ENCODE peak calls at places on chromosomes 7 and 10, in ten cellular contexts. One of them, this sample, is unnamed.

GRCh38 chr10:83963446-83963845 is 175.9 kb upstream of the GHITM start:
- DNase-seq in upper lobe of right lung: no peak
- DNase-seq in IMR-90: no peak
- DNase-seq in naive thymus-derived CD4-positive, alpha-beta T cell: no peak
- DNase-seq in MM.1S: no peak
- DNase-seq in psoas muscle: no peak
- DNase-seq in CD8-positive, alpha-beta memory T cell: no peak
- DNase-seq in breast epithelium: no peak
- DNase-seq in fibroblast of lung: no peak
- DNase-seq in PC-3: no peak
- DNase-seq in this sample: no peak

GRCh38 chr7:96021533-96021932 is 249.2 kb downstream of the DYNC1I1 start:
- DNase-seq in upper lobe of right lung: no peak
- DNase-seq in IMR-90: peak; percentile 16
- DNase-seq in MM.1S: no peak
- DNase-seq in breast epithelium: no peak
- DNase-seq in fibroblast of lung: no peak
- DNase-seq in naive thymus-derived CD4-positive, alpha-beta T cell: no peak
- DNase-seq in psoas muscle: no peak
- DNase-seq in PC-3: peak; percentile 34
- DNase-seq in CD8-positive, alpha-beta memory T cell: no peak
- DNase-seq in this sample: no peak

GRCh38 chr10:32680803-32681557 is 235.0 kb downstream of the CCDC7 start:
- DNase-seq in IMR-90: no peak
- DNase-seq in fibroblast of lung: peak; percentile 31
- DNase-seq in PC-3: no peak
- DNase-seq in CD8-positive, alpha-beta memory T cell: no peak
- DNase-seq in psoas muscle: no peak
- DNase-seq in upper lobe of right lung: no peak
- DNase-seq in breast epithelium: no peak
- DNase-seq in naive thymus-derived CD4-positive, alpha-beta T cell: no peak
- DNase-seq in MM.1S: no peak
- DNase-seq in this sample: no peak

GRCh38 chr7:71255537-71256178 is 123.7 kb downstream of the GALNT17 start:
- DNase-seq in CD8-positive, alpha-beta memory T cell: no peak
- DNase-seq in MM.1S: no peak
- DNase-seq in IMR-90: no peak
- DNase-seq in breast epithelium: no peak
- DNase-seq in psoas muscle: no peak
- DNase-seq in fibroblast of lung: no peak
- DNase-seq in PC-3: no peak
- DNase-seq in upper lobe of right lung: no peak
- DNase-seq in naive thymus-derived CD4-positive, alpha-beta T cell: no peak
- DNase-seq in this sample: no peak

GRCh38 chr10:78371118-78371517 is 337.5 kb downstream of the RPS24 start:
- DNase-seq in PC-3: no peak
- DNase-seq in breast epithelium: no peak
- DNase-seq in IMR-90: no peak
- DNase-seq in psoas muscle: no peak
- DNase-seq in CD8-positive, alpha-beta memory T cell: no peak
- DNase-seq in naive thymus-derived CD4-positive, alpha-beta T cell: no peak
- DNase-seq in fibroblast of lung: peak; percentile 37
- DNase-seq in MM.1S: no peak
- DNase-seq in upper lobe of right lung: no peak
- DNase-seq in this sample: no peak

GRCh38 chr7:107613948-107614347 is 33.9 kb downstream of the BCAP29 start:
- DNase-seq in PC-3: peak; percentile 28
- DNase-seq in CD8-positive, alpha-beta memory T cell: no peak
- DNase-seq in IMR-90: no peak
- DNase-seq in breast epithelium: no peak
- DNase-seq in naive thymus-derived CD4-positive, alpha-beta T cell: no peak
- DNase-seq in MM.1S: no peak
- DNase-seq in psoas muscle: no peak
- DNase-seq in upper lobe of right lung: no peak
- DNase-seq in fibroblast of lung: peak; percentile 20
- DNase-seq in this sample: no peak

GRCh38 chr7:38594931-38595330 is 36.2 kb downstream of the AMPH start:
- DNase-seq in naive thymus-derived CD4-positive, alpha-beta T cell: no peak
- DNase-seq in upper lobe of right lung: no peak
- DNase-seq in fibroblast of lung: no peak
- DNase-seq in MM.1S: no peak
- DNase-seq in breast epithelium: no peak
- DNase-seq in IMR-90: no peak
- DNase-seq in psoas muscle: no peak
- DNase-seq in CD8-positive, alpha-beta memory T cell: no peak
- DNase-seq in PC-3: no peak
- DNase-seq in this sample: no peak

GRCh38 chr7:139328375-139328774 is 12.8 kb upstream of the FMC1 start:
- DNase-seq in IMR-90: peak; percentile 95
- DNase-seq in naive thymus-derived CD4-positive, alpha-beta T cell: no peak
- DNase-seq in psoas muscle: no peak
- DNase-seq in MM.1S: no peak
- DNase-seq in fibroblast of lung: peak; percentile 70
- DNase-seq in PC-3: peak; percentile 78
- DNase-seq in CD8-positive, alpha-beta memory T cell: no peak
- DNase-seq in upper lobe of right lung: no peak
- DNase-seq in breast epithelium: no peak
- DNase-seq in this sample: peak; percentile 34

GRCh38 chr10:38008006-38008405 is 2.5 kb upstream of the ZNF33A start:
- DNase-seq in fibroblast of lung: no peak
- DNase-seq in upper lobe of right lung: no peak
- DNase-seq in IMR-90: no peak
- DNase-seq in breast epithelium: no peak
- DNase-seq in CD8-positive, alpha-beta memory T cell: no peak
- DNase-seq in naive thymus-derived CD4-positive, alpha-beta T cell: no peak
- DNase-seq in psoas muscle: no peak
- DNase-seq in MM.1S: no peak
- DNase-seq in PC-3: no peak
- DNase-seq in this sample: peak; percentile 83

GRCh38 chr10:42754155-42755027 is 28.2 kb upstream of the BMS1 start:
- DNase-seq in upper lobe of right lung: peak; percentile 71
- DNase-seq in PC-3: no peak
- DNase-seq in breast epithelium: no peak
- DNase-seq in psoas muscle: peak; percentile 52
- DNase-seq in CD8-positive, alpha-beta memory T cell: no peak
- DNase-seq in naive thymus-derived CD4-positive, alpha-beta T cell: peak; percentile 31
- DNase-seq in IMR-90: no peak
- DNase-seq in MM.1S: no peak
- DNase-seq in fibroblast of lung: peak; percentile 10
- DNase-seq in this sample: no peak

GRCh38 chr7:107982918-107983389 is 20.0 kb downstream of the LAMB1 start:
- DNase-seq in PC-3: peak; percentile 52
- DNase-seq in upper lobe of right lung: no peak
- DNase-seq in naive thymus-derived CD4-positive, alpha-beta T cell: no peak
- DNase-seq in psoas muscle: no peak
- DNase-seq in breast epithelium: no peak
- DNase-seq in IMR-90: peak; percentile 57
- DNase-seq in MM.1S: no peak
- DNase-seq in CD8-positive, alpha-beta memory T cell: no peak
- DNase-seq in fibroblast of lung: peak; percentile 65
- DNase-seq in this sample: no peak

GRCh38 chr10:110632591-110633215 is 11.4 kb upstream of the RBM20 start:
- DNase-seq in CD8-positive, alpha-beta memory T cell: no peak
- DNase-seq in PC-3: no peak
- DNase-seq in breast epithelium: peak; percentile 40
- DNase-seq in upper lobe of right lung: no peak
- DNase-seq in fibroblast of lung: no peak
- DNase-seq in MM.1S: no peak
- DNase-seq in naive thymus-derived CD4-positive, alpha-beta T cell: no peak
- DNase-seq in psoas muscle: no peak
- DNase-seq in IMR-90: no peak
- DNase-seq in this sample: peak; percentile 45

GRCh38 chr7:19079066-19079465 is 38.4 kb downstream of the TWIST1 start:
- DNase-seq in psoas muscle: no peak
- DNase-seq in MM.1S: no peak
- DNase-seq in fibroblast of lung: peak; percentile 37
- DNase-seq in naive thymus-derived CD4-positive, alpha-beta T cell: no peak
- DNase-seq in IMR-90: peak; percentile 69
- DNase-seq in CD8-positive, alpha-beta memory T cell: no peak
- DNase-seq in PC-3: peak; percentile 84
- DNase-seq in upper lobe of right lung: no peak
- DNase-seq in breast epithelium: no peak
- DNase-seq in this sample: no peak

GRCh38 chr7:91264083-91264923 is at the start of gene FZD1:
- DNase-seq in upper lobe of right lung: peak; percentile 98
- DNase-seq in CD8-positive, alpha-beta memory T cell: no peak
- DNase-seq in PC-3: peak; percentile 95
- DNase-seq in naive thymus-derived CD4-positive, alpha-beta T cell: peak; percentile 47
- DNase-seq in psoas muscle: peak; percentile 97
- DNase-seq in breast epithelium: peak; percentile 95
- DNase-seq in MM.1S: peak; percentile 97
- DNase-seq in IMR-90: peak; percentile 99
- DNase-seq in fibroblast of lung: peak; percentile 99
- DNase-seq in this sample: peak; percentile 94
- H3K27ac ChIP-seq in upper lobe of right lung: peak within 1 kb of the TSS; percentile 90
- H3K27ac ChIP-seq in CD8-positive, alpha-beta memory T cell: peak within 1 kb of the TSS; percentile 24
- H3K27ac ChIP-seq in PC-3: no peak within 1 kb of the TSS
- H3K27ac ChIP-seq in naive thymus-derived CD4-positive, alpha-beta T cell: no peak within 1 kb of the TSS
- H3K27ac ChIP-seq in psoas muscle: peak within 1 kb of the TSS; percentile 80
- H3K27ac ChIP-seq in breast epithelium: peak within 1 kb of the TSS; percentile 95
- H3K27ac ChIP-seq in MM.1S: peak within 1 kb of the TSS; percentile 54
- H3K27ac ChIP-seq in IMR-90: peak within 1 kb of the TSS; percentile 89
- H3K27ac ChIP-seq in fibroblast of lung: peak within 1 kb of the TSS; percentile 86
- H3K27ac ChIP-seq in this sample: peak within 1 kb of the TSS; percentile 75

DNA sequence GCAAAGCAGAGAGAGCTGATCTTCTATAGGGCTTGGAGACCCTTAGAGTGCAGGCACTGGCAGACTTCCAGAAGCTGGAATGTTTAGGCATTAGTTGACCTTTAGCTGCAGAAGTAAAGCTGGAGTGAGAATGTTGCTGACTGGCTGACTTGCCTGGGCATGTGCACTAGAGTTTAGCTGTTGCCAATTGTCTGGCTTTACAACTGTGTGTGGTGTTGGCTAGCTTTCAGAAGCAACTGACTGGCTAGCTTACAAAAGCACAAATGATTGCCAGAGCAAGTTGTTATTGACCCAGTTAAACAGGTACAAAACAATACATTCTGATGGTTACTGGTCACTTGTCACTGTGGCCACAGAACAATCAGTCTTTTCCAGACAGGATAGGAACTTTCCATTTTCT is 25.1 kb downstream of the FAM13C start:
- DNase-seq in fibroblast of lung: peak; percentile 91
- DNase-seq in CD8-positive, alpha-beta memory T cell: no peak
- DNase-seq in upper lobe of right lung: no peak
- DNase-seq in naive thymus-derived CD4-positive, alpha-beta T cell: no peak
- DNase-seq in psoas muscle: no peak
- DNase-seq in PC-3: no peak
- DNase-seq in breast epithelium: peak; percentile 67
- DNase-seq in IMR-90: peak; percentile 64
- DNase-seq in MM.1S: no peak
- DNase-seq in this sample: peak; percentile 60
- H3K27ac ChIP-seq in fibroblast of lung: peak overlapping the region; percentile 26
- H3K27ac ChIP-seq in CD8-positive, alpha-beta memory T cell: no peak overlapping the region
- H3K27ac ChIP-seq in upper lobe of right lung: peak overlapping the region; percentile 44
- H3K27ac ChIP-seq in naive thymus-derived CD4-positive, alpha-beta T cell: no peak overlapping the region
- H3K27ac ChIP-seq in psoas muscle: peak overlapping the region; percentile 78
- H3K27ac ChIP-seq in PC-3: no peak overlapping the region
- H3K27ac ChIP-seq in breast epithelium: peak overlapping the region; percentile 48
- H3K27ac ChIP-seq in IMR-90: peak overlapping the region; percentile 75
- H3K27ac ChIP-seq in MM.1S: no peak overlapping the region
- H3K27ac ChIP-seq in this sample: peak overlapping the region; percentile 64

GRCh38 chr10:103915794-103916193 is 2.2 kb downstream of the STN1 start:
- DNase-seq in breast epithelium: no peak
- DNase-seq in MM.1S: no peak
- DNase-seq in PC-3: peak; percentile 22
- DNase-seq in naive thymus-derived CD4-positive, alpha-beta T cell: no peak
- DNase-seq in CD8-positive, alpha-beta memory T cell: peak; percentile 30
- DNase-seq in IMR-90: no peak
- DNase-seq in psoas muscle: no peak
- DNase-seq in fibroblast of lung: peak; percentile 29
- DNase-seq in upper lobe of right lung: peak; percentile 61
- DNase-seq in this sample: no peak

GRCh38 chr10:103905441-103905840 is 12.5 kb downstream of the STN1 start:
- DNase-seq in psoas muscle: no peak
- DNase-seq in fibroblast of lung: no peak
- DNase-seq in PC-3: no peak
- DNase-seq in breast epithelium: no peak
- DNase-seq in IMR-90: no peak
- DNase-seq in CD8-positive, alpha-beta memory T cell: no peak
- DNase-seq in naive thymus-derived CD4-positive, alpha-beta T cell: no peak
- DNase-seq in upper lobe of right lung: no peak
- DNase-seq in MM.1S: no peak
- DNase-seq in this sample: no peak

GRCh38 chr10:103911021-103911459 is 6.9 kb downstream of the STN1 start:
- DNase-seq in IMR-90: no peak
- DNase-seq in MM.1S: peak; percentile 57
- DNase-seq in CD8-positive, alpha-beta memory T cell: peak; percentile 26
- DNase-seq in PC-3: no peak
- DNase-seq in psoas muscle: no peak
- DNase-seq in naive thymus-derived CD4-positive, alpha-beta T cell: peak; percentile 83
- DNase-seq in upper lobe of right lung: no peak
- DNase-seq in fibroblast of lung: no peak
- DNase-seq in breast epithelium: no peak
- DNase-seq in this sample: no peak

GRCh38 chr10:103912759-103913158 is 5.2 kb downstream of the STN1 start:
- DNase-seq in CD8-positive, alpha-beta memory T cell: no peak
- DNase-seq in naive thymus-derived CD4-positive, alpha-beta T cell: no peak
- DNase-seq in psoas muscle: no peak
- DNase-seq in MM.1S: no peak
- DNase-seq in breast epithelium: no peak
- DNase-seq in PC-3: no peak
- DNase-seq in upper lobe of right lung: no peak
- DNase-seq in IMR-90: no peak
- DNase-seq in fibroblast of lung: no peak
- DNase-seq in this sample: no peak

GRCh38 chr10:103910442-103911000 is 7.5 kb downstream of the STN1 start:
- DNase-seq in MM.1S: no peak
- DNase-seq in fibroblast of lung: peak; percentile 43
- DNase-seq in naive thymus-derived CD4-positive, alpha-beta T cell: no peak
- DNase-seq in CD8-positive, alpha-beta memory T cell: no peak
- DNase-seq in psoas muscle: no peak
- DNase-seq in breast epithelium: no peak
- DNase-seq in upper lobe of right lung: no peak
- DNase-seq in PC-3: no peak
- DNase-seq in IMR-90: no peak
- DNase-seq in this sample: no peak
- H3K27ac ChIP-seq in MM.1S: peak overlapping the region; percentile 65
- H3K27ac ChIP-seq in fibroblast of lung: no peak overlapping the region
- H3K27ac ChIP-seq in naive thymus-derived CD4-positive, alpha-beta T cell: peak overlapping the region; percentile 78
- H3K27ac ChIP-seq in CD8-positive, alpha-beta memory T cell: peak overlapping the region; percentile 67
- H3K27ac ChIP-seq in psoas muscle: peak overlapping the region; percentile 50
- H3K27ac ChIP-seq in breast epithelium: peak overlapping the region; percentile 44
- H3K27ac ChIP-seq in upper lobe of right lung: peak overlapping the region; percentile 86
- H3K27ac ChIP-seq in PC-3: peak overlapping the region; percentile 56
- H3K27ac ChIP-seq in IMR-90: no peak overlapping the region
- H3K27ac ChIP-seq in this sample: peak overlapping the region; percentile 99

DNA sequence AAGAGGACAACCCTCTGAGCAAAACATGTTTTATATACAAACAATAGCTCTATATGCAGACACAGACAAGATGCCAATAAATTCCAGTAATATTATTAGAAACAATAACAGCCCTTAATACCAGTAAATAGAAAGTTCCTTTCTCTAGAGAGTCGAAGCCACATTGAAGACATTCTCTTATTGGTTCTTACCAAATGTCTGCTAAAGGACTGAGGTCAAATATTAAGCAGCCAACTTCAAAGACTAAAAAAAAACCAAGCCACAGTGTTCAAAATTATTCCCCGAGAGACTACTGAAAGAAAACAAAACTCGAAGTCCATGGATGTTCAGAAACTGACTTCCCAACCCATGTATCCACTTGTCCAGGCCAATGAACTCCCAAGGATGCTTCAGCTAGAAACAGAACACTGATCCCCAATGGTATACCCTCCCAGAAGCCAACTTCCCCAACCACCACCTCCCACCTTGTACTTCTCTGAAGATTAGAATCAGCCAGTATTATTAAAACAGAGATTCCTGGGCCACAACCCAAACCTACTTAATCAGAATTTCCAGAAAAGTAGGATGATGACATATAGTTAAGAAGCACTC is 51.9 kb downstream of the FAM13C start:
- DNase-seq in fibroblast of lung: no peak
- DNase-seq in PC-3: no peak
- DNase-seq in upper lobe of right lung: no peak
- DNase-seq in IMR-90: no peak
- DNase-seq in breast epithelium: no peak
- DNase-seq in MM.1S: no peak
- DNase-seq in psoas muscle: no peak
- DNase-seq in CD8-positive, alpha-beta memory T cell: no peak
- DNase-seq in naive thymus-derived CD4-positive, alpha-beta T cell: no peak
- DNase-seq in this sample: no peak
- H3K27ac ChIP-seq in fibroblast of lung: no peak overlapping the region
- H3K27ac ChIP-seq in PC-3: no peak overlapping the region
- H3K27ac ChIP-seq in upper lobe of right lung: no peak overlapping the region
- H3K27ac ChIP-seq in IMR-90: no peak overlapping the region
- H3K27ac ChIP-seq in breast epithelium: no peak overlapping the region
- H3K27ac ChIP-seq in MM.1S: no peak overlapping the region
- H3K27ac ChIP-seq in psoas muscle: peak overlapping the region; percentile 34
- H3K27ac ChIP-seq in CD8-positive, alpha-beta memory T cell: no peak overlapping the region
- H3K27ac ChIP-seq in naive thymus-derived CD4-positive, alpha-beta T cell: no peak overlapping the region
- H3K27ac ChIP-seq in this sample: no peak overlapping the region

This sample was measured in epithelial cell of prostate.